ENCODE peak calls at places on chromosomes 3 and 15, in five cellular contexts. R is fibroblast of lung, D is tibial artery, L is GM20000, P is HFF-Myc. O is an unnamed sample.

GRCh38 chr3:166118049-166118448 is 280.8 kb upstream of the BCHE start:
- DNase-seq in L (no peak), R (no peak), D (no peak), P (no peak), O (no peak)

GRCh38 chr15:70071799-70072198 is 25.9 kb downstream of the TLE3 start:
- DNase-seq in R (no peak), P (no peak), L (no peak), D (no peak), O (no peak)

GRCh38 chr3:54900954-54901591 is 26.8 kb downstream of the LRTM1 start:
- DNase-seq in P (no peak), R (no peak), D (no peak), L (no peak), O (no peak)

GRCh38 chr15:67183443-67184169 is 70.9 kb downstream of the AAGAB start:
- DNase-seq in P (no peak), R (peak; percentile 59), D (peak; percentile 64), L (no peak), O (no peak)

GRCh38 chr3:125136966-125137365 is 75.6 kb downstream of the SLC12A8 start:
- DNase-seq in D (no peak), L (no peak), P (no peak), R (no peak), O (no peak)

GRCh38 chr15:58475573-58476524 is 44.1 kb downstream of the LIPC start:
- DNase-seq in D (no peak), P (no peak), R (peak; percentile 40), L (no peak), O (no peak)

GRCh38 chr3:124266517-124266916 is 274.6 kb upstream of the ROPN1 start:
- DNase-seq in R (peak; percentile 22), D (no peak), L (no peak), P (no peak), O (no peak)

GRCh38 chr3:36397856-36398255 is 17.6 kb downstream of the STAC start:
- DNase-seq in P (peak; percentile 37), L (no peak), D (no peak), R (no peak), O (no peak)

GRCh38 chr3:78762121-78762520 is 1005.7 kb downstream of the ROBO1 start:
- DNase-seq in L (no peak), P (no peak), R (no peak), D (no peak), O (no peak)

GRCh38 chr3:46192939-46193338 is 15.2 kb downstream of the CCR1 start:
- DNase-seq in L (no peak), R (no peak), D (no peak), P (no peak), O (no peak)

GRCh38 chr15:101781927-101782326 is 21.4 kb upstream of the OR4F6 start:
- DNase-seq in P (no peak), D (no peak), L (no peak), R (no peak), O (no peak)

DNA sequence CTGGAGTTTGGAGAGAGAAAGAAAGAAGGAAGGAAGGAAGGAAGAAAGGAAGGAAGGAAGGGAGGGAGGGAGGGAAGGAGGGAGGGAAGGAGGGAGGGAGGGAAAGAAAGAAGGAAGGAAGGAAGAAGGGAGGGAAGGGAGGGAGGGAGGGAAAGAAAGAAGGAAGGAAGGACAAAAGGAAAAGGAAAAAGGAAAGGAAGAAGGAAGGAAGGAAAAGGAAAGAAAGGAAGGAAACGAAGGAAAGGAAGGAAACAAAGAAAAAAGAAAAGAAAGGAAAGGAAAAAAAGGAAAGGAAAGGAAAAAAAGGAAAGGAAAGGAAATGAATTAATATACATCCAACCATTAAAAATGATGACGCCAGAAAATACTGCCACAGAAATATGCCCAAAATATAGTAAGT is 18.7 kb upstream of the OR4F6 start:
- DNase-seq in P (no peak), R (no peak), D (no peak), L (no peak), O (no peak)
- TF ChIP-seq CTCF in P (no peak), R (no peak), D (no peak), L (no peak), O (no peak)

DNA sequence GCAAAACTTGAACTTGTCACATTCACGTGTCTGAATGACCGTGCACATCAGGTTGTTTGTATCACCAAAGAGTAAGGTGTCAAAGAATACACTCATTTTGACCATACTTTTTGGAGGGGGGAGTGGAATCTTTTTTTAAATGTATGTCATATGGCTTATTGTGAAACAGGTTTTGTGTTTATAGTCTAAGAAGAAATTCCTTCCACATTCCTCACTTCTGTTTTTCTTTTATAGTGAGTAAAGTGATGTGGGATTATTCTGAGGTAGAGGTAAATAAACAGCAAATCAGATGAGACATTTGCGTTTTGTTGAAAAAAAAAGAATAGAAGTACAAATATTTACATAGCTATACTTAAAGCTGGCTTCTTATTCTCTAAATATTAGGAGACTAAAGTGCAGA is 33.0 kb downstream of the SRP14 start:
- DNase-seq in L (no peak), R (peak; percentile 37), P (no peak), D (no peak), O (no peak)
- TF ChIP-seq CTCF in L (no peak), R (no peak), P (no peak), D (no peak), O (no peak)

GRCh38 chr15:40323239-40323952 is at the start of gene INAFM2:
- DNase-seq in D (peak; percentile 97), L (peak; percentile 99), P (peak; percentile 64), R (peak; percentile 91), O (peak; percentile 97)
- TF ChIP-seq CTCF in D (peak; percentile 77), L (no peak), P (peak; percentile 48), R (peak; percentile 46), O (peak; percentile 66)

DNA sequence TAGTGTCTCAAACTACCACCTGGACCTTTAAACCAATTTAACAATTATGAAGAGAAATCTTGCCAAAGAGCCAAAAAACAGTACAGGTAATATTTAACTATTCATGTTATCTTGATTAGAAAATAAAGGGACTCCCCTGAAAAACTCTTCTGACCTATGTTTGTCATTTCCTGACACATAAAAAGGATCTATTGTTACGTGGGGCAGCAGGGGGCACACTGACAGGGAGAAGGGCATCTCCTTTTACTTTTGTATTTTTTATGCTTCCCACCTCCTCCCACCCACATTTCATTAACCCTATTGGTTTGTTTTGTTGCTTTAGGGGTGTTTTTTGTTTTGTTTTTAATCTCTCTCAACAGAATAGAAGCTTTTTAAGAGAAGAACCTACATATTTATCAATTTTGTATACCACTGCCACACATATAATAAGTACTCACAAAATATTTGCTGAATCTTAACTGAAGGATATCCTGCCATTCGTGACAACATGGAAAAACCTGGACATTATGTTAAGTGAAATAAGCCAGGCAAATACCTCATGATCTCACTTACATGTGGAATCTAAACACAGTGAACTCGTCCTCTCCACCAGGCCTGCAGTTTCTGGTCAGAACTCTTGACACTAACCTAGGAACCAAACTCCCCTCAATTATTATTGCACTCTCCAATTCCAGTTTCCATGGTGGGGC is 17.7 kb downstream of the STAG1 start:
- DNase-seq in D (no peak), R (no peak), L (no peak), P (no peak), O (no peak)
- TF ChIP-seq CTCF in D (no peak), R (no peak), L (no peak), P (no peak), O (no peak)

DNA sequence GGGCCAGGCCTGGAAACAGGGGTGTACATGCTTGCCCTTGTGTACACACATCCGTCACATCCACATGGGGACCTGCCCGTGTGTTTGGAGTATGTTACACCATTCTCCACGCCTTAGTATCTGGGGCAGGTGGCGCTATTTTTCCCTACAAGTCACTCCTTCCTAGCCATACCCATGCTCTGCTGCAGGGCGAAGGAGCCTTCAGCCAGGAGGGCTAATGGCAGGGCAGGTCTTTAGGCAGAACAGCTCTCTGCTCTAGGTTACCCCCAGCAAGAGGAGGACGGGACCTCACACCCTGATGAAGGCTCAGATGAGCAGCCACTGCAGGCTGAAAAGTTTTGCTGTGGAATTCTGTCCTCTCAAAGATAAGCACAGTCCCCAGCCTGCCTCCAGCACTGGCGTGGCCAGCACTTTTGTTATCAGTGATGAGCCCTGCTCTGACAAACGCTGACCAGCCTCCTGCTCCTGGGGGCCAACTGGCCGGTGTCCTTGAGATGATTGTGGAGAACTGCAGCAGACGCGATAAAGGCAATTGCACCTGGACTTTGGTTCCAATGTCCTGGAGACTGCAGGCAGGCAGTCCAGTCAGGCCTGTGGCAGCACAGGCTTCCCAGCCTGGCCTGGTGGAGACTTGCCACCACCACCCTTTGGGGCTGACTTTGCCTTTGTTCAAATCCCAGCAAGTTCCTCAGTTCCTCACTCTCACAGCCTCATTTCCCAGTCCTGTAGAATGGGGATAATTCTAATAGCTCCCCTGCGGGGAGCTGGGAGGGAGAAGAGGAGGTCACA is 19.8 kb upstream of the PIGZ start:
- DNase-seq in D (peak; percentile 39), P (no peak), R (no peak), L (no peak), O (no peak)
- TF ChIP-seq CTCF in D (no peak), P (peak; percentile 8), R (no peak), L (no peak), O (no peak)

DNA sequence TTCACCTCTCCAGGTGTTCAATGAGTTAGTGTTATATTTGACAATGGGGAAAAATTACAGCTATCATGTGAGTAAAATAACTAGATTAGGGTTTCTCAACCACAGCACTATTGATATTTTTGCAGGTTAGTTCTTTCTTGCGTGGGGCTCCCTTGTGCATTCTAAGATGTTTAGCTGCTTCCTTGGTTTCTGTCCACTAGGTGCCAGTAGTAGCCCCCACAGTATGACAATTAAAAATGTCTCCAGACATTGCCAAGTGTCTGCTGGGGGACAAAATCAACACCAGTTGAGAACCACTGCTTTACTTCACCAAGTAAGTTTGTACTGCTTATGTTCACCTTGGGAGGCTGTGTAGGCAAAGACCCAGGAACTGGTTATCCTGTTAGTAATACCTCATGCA is 618.7 kb downstream of the EDEM1 start:
- DNase-seq in P (no peak), D (no peak), L (no peak), R (no peak), O (no peak)
- TF ChIP-seq CTCF in P (no peak), D (no peak), L (no peak), R (no peak), O (no peak)

GRCh38 chr3:115052906-115053305 is 94.2 kb downstream of the ZBTB20 start:
- DNase-seq in D (no peak), L (peak; percentile 10), R (no peak), P (no peak), O (no peak)
- TF ChIP-seq CTCF in D (no peak), L (no peak), R (no peak), P (no peak), O (no peak)

DNA sequence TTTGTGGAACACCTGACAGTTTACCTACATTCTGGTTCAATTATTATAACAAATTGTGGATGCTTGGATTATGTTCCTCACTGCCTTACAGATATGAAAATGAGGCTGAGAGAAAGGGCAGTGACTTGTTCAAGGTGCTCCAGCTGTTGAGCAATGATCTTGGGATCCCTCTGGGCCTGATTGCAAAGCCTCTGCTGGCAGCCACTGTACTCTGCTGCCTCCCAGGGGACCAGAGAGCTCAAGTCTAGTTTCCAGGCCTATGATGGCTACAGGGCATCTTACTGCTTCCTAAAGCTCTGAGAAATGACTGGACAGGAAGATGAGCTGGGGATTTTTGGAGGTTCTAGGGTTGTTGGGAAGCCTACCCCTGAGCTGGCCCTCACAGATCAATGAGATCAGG is 2.3 kb upstream of the SHC4 start:
- DNase-seq in R (peak; percentile 72), D (peak; percentile 84), L (peak; percentile 48), P (peak; percentile 52), O (no peak)
- TF ChIP-seq CTCF in R (peak; percentile 32), D (no peak), L (peak; percentile 35), P (peak; percentile 55), O (no peak)

GRCh38 chr15:90691369-90691768 is 25.8 kb upstream of the BLM start:
- DNase-seq in L (no peak), D (no peak), P (no peak), R (no peak), O (no peak)
- TF ChIP-seq CTCF in L (no peak), D (no peak), P (no peak), R (no peak), O (no peak)